ENCODE peak calls at places on chromosomes 4 and X, in ten cellular contexts. One of them, this sample, is unnamed.

GRCh38 chr4:185127021-185127925 is 15.8 kb upstream of the SLC25A4 start:
- DNase-seq in neural progenitor cell: peak
- DNase-seq in GM12892: peak
- DNase-seq in IMR-90: no peak
- DNase-seq in amniotic stem cell: no peak
- DNase-seq in A549: peak
- DNase-seq in activated CD4-positive, CD25-positive, alpha-beta regulatory T cell treated with anti-CD3 and anti-CD28 coated beads, Interleukin-2, amount 50 U/mL, for 72 hours: no peak
- DNase-seq in non-pigmented ciliary epithelial cell: no peak
- DNase-seq in H7: peak
- DNase-seq in NCI-H1092: no peak
- DNase-seq in this sample: no peak

GRCh38 chr4:83536649-83537352 is 893 bp downstream of the GPAT3 start:
- DNase-seq in neural progenitor cell: peak
- DNase-seq in IMR-90: no peak
- DNase-seq in GM12892: peak
- DNase-seq in NCI-H1092: no peak
- DNase-seq in amniotic stem cell: no peak
- DNase-seq in non-pigmented ciliary epithelial cell: no peak
- DNase-seq in A549: no peak
- DNase-seq in H7: no peak
- DNase-seq in activated CD4-positive, CD25-positive, alpha-beta regulatory T cell treated with anti-CD3 and anti-CD28 coated beads, Interleukin-2, amount 50 U/mL, for 72 hours: no peak
- DNase-seq in this sample: no peak

GRCh38 chr4:9980898-9981297 is 40.4 kb downstream of the SLC2A9 start:
- DNase-seq in activated CD4-positive, CD25-positive, alpha-beta regulatory T cell treated with anti-CD3 and anti-CD28 coated beads, Interleukin-2, amount 50 U/mL, for 72 hours: no peak
- DNase-seq in IMR-90: no peak
- DNase-seq in A549: no peak
- DNase-seq in neural progenitor cell: no peak
- DNase-seq in amniotic stem cell: no peak
- DNase-seq in GM12892: no peak
- DNase-seq in NCI-H1092: no peak
- DNase-seq in non-pigmented ciliary epithelial cell: no peak
- DNase-seq in H7: no peak
- DNase-seq in this sample: no peak

GRCh38 chr4:52936729-52937128 is 74.6 kb downstream of the RASL11B start:
- DNase-seq in non-pigmented ciliary epithelial cell: no peak
- DNase-seq in neural progenitor cell: no peak
- DNase-seq in H7: no peak
- DNase-seq in activated CD4-positive, CD25-positive, alpha-beta regulatory T cell treated with anti-CD3 and anti-CD28 coated beads, Interleukin-2, amount 50 U/mL, for 72 hours: no peak
- DNase-seq in A549: no peak
- DNase-seq in IMR-90: no peak
- DNase-seq in amniotic stem cell: no peak
- DNase-seq in GM12892: no peak
- DNase-seq in NCI-H1092: no peak
- DNase-seq in this sample: no peak

GRCh38 chrX:136586386-136586785 is 54.4 kb downstream of the VGLL1 start:
- DNase-seq in neural progenitor cell: no peak
- DNase-seq in amniotic stem cell: no peak
- DNase-seq in IMR-90: no peak
- DNase-seq in H7: no peak
- DNase-seq in A549: no peak
- DNase-seq in GM12892: no peak
- DNase-seq in non-pigmented ciliary epithelial cell: no peak
- DNase-seq in NCI-H1092: no peak
- DNase-seq in activated CD4-positive, CD25-positive, alpha-beta regulatory T cell treated with anti-CD3 and anti-CD28 coated beads, Interleukin-2, amount 50 U/mL, for 72 hours: no peak
- DNase-seq in this sample: peak

GRCh38 chr4:22315643-22316042 is 200.2 kb downstream of the ADGRA3 start:
- DNase-seq in H7: no peak
- DNase-seq in A549: no peak
- DNase-seq in NCI-H1092: no peak
- DNase-seq in GM12892: no peak
- DNase-seq in activated CD4-positive, CD25-positive, alpha-beta regulatory T cell treated with anti-CD3 and anti-CD28 coated beads, Interleukin-2, amount 50 U/mL, for 72 hours: no peak
- DNase-seq in neural progenitor cell: no peak
- DNase-seq in amniotic stem cell: no peak
- DNase-seq in non-pigmented ciliary epithelial cell: no peak
- DNase-seq in IMR-90: peak
- DNase-seq in this sample: peak

GRCh38 chrX:11665144-11666040 is at the start of gene ARHGAP6:
- DNase-seq in A549: peak
- DNase-seq in IMR-90: peak
- DNase-seq in activated CD4-positive, CD25-positive, alpha-beta regulatory T cell treated with anti-CD3 and anti-CD28 coated beads, Interleukin-2, amount 50 U/mL, for 72 hours: no peak
- DNase-seq in H7: peak
- DNase-seq in non-pigmented ciliary epithelial cell: no peak
- DNase-seq in neural progenitor cell: peak
- DNase-seq in amniotic stem cell: no peak
- DNase-seq in GM12892: peak
- DNase-seq in NCI-H1092: no peak
- DNase-seq in this sample: no peak

GRCh38 chr4:2651998-2652397 is 104.1 kb downstream of the TNIP2 start:
- DNase-seq in H7: no peak
- DNase-seq in NCI-H1092: no peak
- DNase-seq in GM12892: no peak
- DNase-seq in activated CD4-positive, CD25-positive, alpha-beta regulatory T cell treated with anti-CD3 and anti-CD28 coated beads, Interleukin-2, amount 50 U/mL, for 72 hours: no peak
- DNase-seq in IMR-90: no peak
- DNase-seq in neural progenitor cell: no peak
- DNase-seq in amniotic stem cell: no peak
- DNase-seq in non-pigmented ciliary epithelial cell: no peak
- DNase-seq in A549: no peak
- DNase-seq in this sample: no peak

GRCh38 chr4:3440979-3441500 is 728 bp upstream of the HGFAC start:
- DNase-seq in NCI-H1092: no peak
- DNase-seq in H7: peak
- DNase-seq in neural progenitor cell: no peak
- DNase-seq in amniotic stem cell: no peak
- DNase-seq in A549: no peak
- DNase-seq in GM12892: no peak
- DNase-seq in non-pigmented ciliary epithelial cell: no peak
- DNase-seq in IMR-90: no peak
- DNase-seq in activated CD4-positive, CD25-positive, alpha-beta regulatory T cell treated with anti-CD3 and anti-CD28 coated beads, Interleukin-2, amount 50 U/mL, for 72 hours: no peak
- DNase-seq in this sample: peak

GRCh38 chrX:39953879-39954278 is 143.9 kb downstream of the BCOR start:
- DNase-seq in GM12892: no peak
- DNase-seq in A549: peak
- DNase-seq in amniotic stem cell: peak
- DNase-seq in NCI-H1092: no peak
- DNase-seq in IMR-90: peak
- DNase-seq in non-pigmented ciliary epithelial cell: no peak
- DNase-seq in H7: no peak
- DNase-seq in activated CD4-positive, CD25-positive, alpha-beta regulatory T cell treated with anti-CD3 and anti-CD28 coated beads, Interleukin-2, amount 50 U/mL, for 72 hours: no peak
- DNase-seq in neural progenitor cell: no peak
- DNase-seq in this sample: no peak

GRCh38 chr4:156933633-156934258 is 37.9 kb downstream of the PDGFC start:
- DNase-seq in amniotic stem cell: peak
- DNase-seq in A549: peak
- DNase-seq in NCI-H1092: no peak
- DNase-seq in neural progenitor cell: no peak
- DNase-seq in IMR-90: peak
- DNase-seq in GM12892: no peak
- DNase-seq in activated CD4-positive, CD25-positive, alpha-beta regulatory T cell treated with anti-CD3 and anti-CD28 coated beads, Interleukin-2, amount 50 U/mL, for 72 hours: no peak
- DNase-seq in non-pigmented ciliary epithelial cell: peak
- DNase-seq in H7: no peak
- DNase-seq in this sample: peak

GRCh38 chr4:13546374-13546854 is 2.1 kb upstream of the NKX3-2 start:
- DNase-seq in amniotic stem cell: no peak
- DNase-seq in IMR-90: no peak
- DNase-seq in H7: peak
- DNase-seq in neural progenitor cell: no peak
- DNase-seq in activated CD4-positive, CD25-positive, alpha-beta regulatory T cell treated with anti-CD3 and anti-CD28 coated beads, Interleukin-2, amount 50 U/mL, for 72 hours: no peak
- DNase-seq in GM12892: no peak
- DNase-seq in NCI-H1092: no peak
- DNase-seq in A549: no peak
- DNase-seq in non-pigmented ciliary epithelial cell: no peak
- DNase-seq in this sample: no peak

GRCh38 chrX:44903107-44903506 is 30.1 kb downstream of the KDM6A start:
- DNase-seq in NCI-H1092: no peak
- DNase-seq in A549: peak
- DNase-seq in amniotic stem cell: no peak
- DNase-seq in activated CD4-positive, CD25-positive, alpha-beta regulatory T cell treated with anti-CD3 and anti-CD28 coated beads, Interleukin-2, amount 50 U/mL, for 72 hours: no peak
- DNase-seq in H7: no peak
- DNase-seq in IMR-90: peak
- DNase-seq in neural progenitor cell: no peak
- DNase-seq in non-pigmented ciliary epithelial cell: peak
- DNase-seq in GM12892: no peak
- DNase-seq in this sample: peak

GRCh38 chr4:173821031-173821430 is 291.0 kb upstream of the HAND2 start:
- DNase-seq in amniotic stem cell: no peak
- DNase-seq in non-pigmented ciliary epithelial cell: no peak
- DNase-seq in activated CD4-positive, CD25-positive, alpha-beta regulatory T cell treated with anti-CD3 and anti-CD28 coated beads, Interleukin-2, amount 50 U/mL, for 72 hours: no peak
- DNase-seq in IMR-90: peak
- DNase-seq in GM12892: no peak
- DNase-seq in H7: no peak
- DNase-seq in NCI-H1092: no peak
- DNase-seq in neural progenitor cell: no peak
- DNase-seq in A549: no peak
- DNase-seq in this sample: no peak

GRCh38 chrX:119981286-119982070 is 37.9 kb upstream of the NKAP start:
- DNase-seq in amniotic stem cell: no peak
- DNase-seq in neural progenitor cell: peak
- DNase-seq in activated CD4-positive, CD25-positive, alpha-beta regulatory T cell treated with anti-CD3 and anti-CD28 coated beads, Interleukin-2, amount 50 U/mL, for 72 hours: no peak
- DNase-seq in IMR-90: peak
- DNase-seq in H7: peak
- DNase-seq in GM12892: no peak
- DNase-seq in non-pigmented ciliary epithelial cell: no peak
- DNase-seq in NCI-H1092: peak
- DNase-seq in A549: peak
- DNase-seq in this sample: peak

GRCh38 chrX:120561634-120562568 is 1.1 kb upstream of the CUL4B start:
- DNase-seq in H7: no peak
- DNase-seq in IMR-90: no peak
- DNase-seq in GM12892: no peak
- DNase-seq in non-pigmented ciliary epithelial cell: no peak
- DNase-seq in NCI-H1092: no peak
- DNase-seq in neural progenitor cell: no peak
- DNase-seq in activated CD4-positive, CD25-positive, alpha-beta regulatory T cell treated with anti-CD3 and anti-CD28 coated beads, Interleukin-2, amount 50 U/mL, for 72 hours: no peak
- DNase-seq in A549: no peak
- DNase-seq in amniotic stem cell: no peak
- DNase-seq in this sample: no peak